ENCODE peak calls at places on chromosomes 3 and 15, in nine cellular contexts. D is HuH-7; M is GM13976; C is NCI-H510A treated with DMSO at 0.1 percent for 48 hours; Y is GF-D8; I is K562; U is HTR-8/SVneo; W is stimulated activated CD4-positive, alpha-beta T cell treated with anti-CD3 and anti-CD28 coated beads, Interleukin-12 subunit alpha, Interleukin-12 subunit beta, amount 100 ng/mL, for 4 hours; X is heart left ventricle. O is an unnamed sample.
A peak's percentile ranks its signal among the peaks of the same experiment; 100 is the strongest.

GRCh38 chr3:113966172-113966571 is 18.4 kb downstream of the ZDHHC23 start:
- DNase-seq in D (no peak), M (no peak), C (no peak), Y (no peak), I (no peak), U (no peak), W (no peak), X (no peak), O (no peak)

GRCh38 chr3:48993834-48994233 is 3.8 kb downstream of the P4HTM start:
- DNase-seq in D (no peak), M (no peak), C (no peak), Y (peak; percentile 7), I (no peak), U (no peak), W (no peak), X (no peak), O (no peak)

GRCh38 chr3:177359601-177360357 is 162.5 kb upstream of the TBL1XR1 start:
- DNase-seq in D (peak; percentile 94), M (peak; percentile 91), C (peak; percentile 89), Y (peak; percentile 89), I (peak; percentile 88), U (peak; percentile 96), W (peak; percentile 95), X (peak; percentile 95), O (peak; percentile 96)

GRCh38 chr3:69855436-69856162 is 116.3 kb downstream of the MITF start:
- DNase-seq in D (no peak), M (no peak), C (no peak), Y (no peak), I (no peak), U (peak; percentile 27), W (no peak), X (no peak), O (no peak)

GRCh38 chr15:77066961-77067690 is 3.8 kb downstream of the TSPAN3 start:
- DNase-seq in D (peak; percentile 61), M (no peak), C (peak; percentile 11), Y (no peak), I (no peak), U (no peak), W (no peak), X (no peak), O (no peak)

GRCh38 chr3:42033741-42034140 is 57.4 kb upstream of the TRAK1 start:
- DNase-seq in D (no peak), M (no peak), C (no peak), Y (no peak), I (no peak), U (no peak), W (no peak), X (no peak), O (no peak)

GRCh38 chr3:49799105-49799504 is 568 bp downstream of the CDHR4 start:
- DNase-seq in D (no peak), M (no peak), C (no peak), Y (no peak), I (no peak), U (no peak), W (no peak), X (no peak), O (no peak)

GRCh38 chr3:11803977-11804903 is 42.4 kb downstream of the TAMM41 start:
- DNase-seq in D (peak; percentile 77), M (peak; percentile 63), C (peak; percentile 2), Y (peak; percentile 18), I (peak; percentile 77), U (peak; percentile 61), W (peak; percentile 15), X (no peak), O (peak; percentile 46)

GRCh38 chr15:26222781-26223180 is 359.7 kb upstream of the ATP10A start:
- DNase-seq in D (no peak), M (no peak), C (no peak), Y (no peak), I (no peak), U (no peak), W (no peak), X (no peak), O (no peak)

GRCh38 chr3:38960953-38961622 is 90.7 kb downstream of the SCN11A start:
- DNase-seq in D (peak; percentile 74), M (peak; percentile 49), C (peak; percentile 81), Y (no peak), I (peak; percentile 71), U (peak; percentile 27), W (no peak), X (no peak), O (peak; percentile 20)

GRCh38 chr3:133532951-133533350 is 40.5 kb upstream of the CDV3 start:
- DNase-seq in D (no peak), M (no peak), C (no peak), Y (no peak), I (no peak), U (no peak), W (no peak), X (no peak), O (no peak)

GRCh38 chr3:195441971-195442572 is 748 bp downstream of the ACAP2 start:
- DNase-seq in D (peak; percentile 55), M (peak; percentile 52), C (no peak), Y (peak; percentile 63), I (peak; percentile 50), U (peak; percentile 36), W (peak; percentile 23), X (peak; percentile 52), O (peak; percentile 24)

GRCh38 chr3:195550723-195551122 is 7.6 kb upstream of the PPP1R2 start:
- DNase-seq in D (no peak), M (no peak), C (no peak), Y (no peak), I (no peak), U (no peak), W (no peak), X (no peak), O (no peak)

GRCh38 chr3:72275296-72275820 is 490.4 kb upstream of the PROK2 start:
- DNase-seq in D (no peak), M (no peak), C (no peak), Y (no peak), I (no peak), U (no peak), W (no peak), X (no peak), O (no peak)

O was measured in uterus.